ENCODE peak calls at places on chromosome 17, in four cellular contexts. D is CD8-positive, alpha-beta T cell; W is mesenchymal stem cell; R is pancreas. M is an unnamed sample.

GRCh38 chr17:16920628-16921020 is 51.3 kb downstream of the TNFRSF13B start:
- DNase-seq in R (no peak), W (no peak), D (no peak), M (no peak)

GRCh38 chr17:13337864-13338371 is 263.8 kb downstream of the HS3ST3A1 start:
- DNase-seq in W (peak; percentile 72), R (no peak), D (no peak), M (no peak)

GRCh38 chr17:80761421-80761871 is 216.8 kb downstream of the RPTOR start:
- DNase-seq in W (peak; percentile 92), R (no peak), D (peak; percentile 31), M (peak; percentile 57)

GRCh38 chr17:81400154-81400938 is 5.1 kb downstream of the BAHCC1 start:
- DNase-seq in W (peak; percentile 77), D (no peak), R (no peak), M (no peak)

GRCh38 chr17:39152134-39152884 is 872 bp upstream of the PLXDC1 start:
- DNase-seq in W (no peak), D (no peak), R (no peak), M (no peak)

GRCh38 chr17:81712468-81713003 is 452 bp downstream of the SLC25A10 start:
- DNase-seq in W (peak; percentile 37), D (no peak), R (no peak), M (no peak)

GRCh38 chr17:10062757-10063385 is 135.5 kb downstream of the GAS7 start:
- DNase-seq in D (no peak), W (no peak), R (no peak), M (no peak)

GRCh38 chr17:60968266-60968665 is 290.6 kb downstream of the BCAS3 start:
- DNase-seq in R (no peak), D (no peak), W (no peak), M (no peak)

GRCh38 chr17:63676540-63676933 is 23.4 kb downstream of the LIMD2 start:
- DNase-seq in W (no peak), D (no peak), R (no peak), M (no peak)

GRCh38 chr17:16987830-16988601 is 16.1 kb upstream of the TNFRSF13B start:
- DNase-seq in D (peak; percentile 33), W (peak; percentile 83), R (peak; percentile 43), M (no peak)

GRCh38 chr17:17859909-17860760 is 23.3 kb upstream of the SREBF1 start:
- DNase-seq in R (peak; percentile 54), D (peak; percentile 59), W (peak; percentile 68), M (no peak)

GRCh38 chr17:27269978-27270377 is 23.9 kb upstream of the WSB1 start:
- DNase-seq in D (no peak), W (no peak), R (no peak), M (no peak)

GRCh38 chr17:74135391-74136167 is 67.9 kb upstream of the RPL38 start:
- DNase-seq in W (no peak), R (no peak), D (no peak), M (no peak)

GRCh38 chr17:76640550-76641380 is 2.8 kb downstream of the ST6GALNAC1 start:
- DNase-seq in D (no peak), R (no peak), W (peak; percentile 10), M (no peak)

GRCh38 chr17:38317081-38317480 is 20.1 kb downstream of the MRPL45 start:
- DNase-seq in R (no peak), W (peak; percentile 13), D (no peak), M (no peak)

GRCh38 chr17:73404246-73404645 is 92.4 kb upstream of the CDC42EP4 start:
- DNase-seq in R (no peak), D (no peak), W (no peak), M (no peak)

GRCh38 chr17:77738666-77739531 is 219.6 kb upstream of the TNRC6C start:
- DNase-seq in R (no peak), W (no peak), D (no peak), M (no peak)

GRCh38 chr17:75864448-75864871 is 9.3 kb upstream of the WBP2 start:
- DNase-seq in W (peak; percentile 98), D (peak; percentile 31), R (no peak), M (no peak)

GRCh38 chr17:76053230-76054111 is 18.8 kb downstream of the SRP68 start:
- DNase-seq in R (no peak), W (peak; percentile 81), D (no peak), M (peak; percentile 58)

GRCh38 chr17:80656590-80656989 is 112.0 kb downstream of the RPTOR start:
- DNase-seq in D (no peak), W (no peak), R (no peak), M (no peak)

GRCh38 chr17:885971-886571 is 93.5 kb downstream of the NXN start:
- DNase-seq in D (no peak), R (peak; percentile 67), W (no peak), M (no peak)

GRCh38 chr17:83194189-83194565 is 114.8 kb downstream of the METRNL start:
- DNase-seq in R (no peak), D (no peak), W (no peak), M (no peak)

GRCh38 chr17:29209073-29209472 is 28.9 kb upstream of the MYO18A start:
- DNase-seq in R (no peak), W (no peak), D (no peak), M (no peak)

GRCh38 chr17:61836266-61837174 is 26.8 kb downstream of the BRIP1 start:
- DNase-seq in W (no peak), R (no peak), D (no peak), M (no peak)

GRCh38 chr17:56324676-56325075 is 171.4 kb downstream of the ANKFN1 start:
- DNase-seq in D (no peak), R (no peak), W (no peak), M (no peak)

GRCh38 chr17:39617446-39618251 is 9.1 kb upstream of the PPP1R1B start:
- DNase-seq in D (peak; percentile 38), R (peak; percentile 76), W (no peak), M (no peak)

GRCh38 chr17:59230765-59231164 is 10.5 kb downstream of the GDPD1 start:
- DNase-seq in W (no peak), D (no peak), R (no peak), M (no peak)

DNA sequence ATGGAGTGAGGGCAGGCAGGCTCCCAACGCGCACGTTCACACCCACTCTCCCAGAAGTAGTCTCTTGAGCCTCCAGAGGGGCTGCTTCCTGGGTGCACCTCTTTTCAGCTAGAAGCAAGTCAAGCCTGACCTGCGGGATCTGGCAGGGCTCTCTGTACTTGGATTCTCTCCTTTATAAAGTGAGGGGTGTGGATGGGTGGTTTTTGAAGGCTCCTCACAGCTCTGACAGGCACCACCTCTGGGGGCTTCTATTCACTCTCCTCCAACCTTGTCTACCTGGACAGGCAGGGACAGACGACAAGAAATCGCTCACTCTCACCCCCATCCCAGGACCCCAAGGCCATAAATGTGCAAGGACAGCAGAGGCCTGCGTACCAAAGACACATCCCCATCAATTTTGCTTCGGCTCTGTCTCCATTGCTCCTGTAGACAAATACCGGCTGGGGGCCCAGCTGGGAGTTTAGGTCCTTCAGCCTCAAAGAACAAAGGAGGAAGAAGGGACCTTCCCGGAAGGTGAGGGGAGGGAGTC is 814 bp upstream of the DYNLL2 start:
- DNase-seq in D (no peak), W (no peak), R (no peak), M (no peak)
- H3K4me3 ChIP-seq in D (no peak overlapping the region), W (peak overlapping the region; percentile 67), R (no peak overlapping the region), M (no peak overlapping the region)

DNA sequence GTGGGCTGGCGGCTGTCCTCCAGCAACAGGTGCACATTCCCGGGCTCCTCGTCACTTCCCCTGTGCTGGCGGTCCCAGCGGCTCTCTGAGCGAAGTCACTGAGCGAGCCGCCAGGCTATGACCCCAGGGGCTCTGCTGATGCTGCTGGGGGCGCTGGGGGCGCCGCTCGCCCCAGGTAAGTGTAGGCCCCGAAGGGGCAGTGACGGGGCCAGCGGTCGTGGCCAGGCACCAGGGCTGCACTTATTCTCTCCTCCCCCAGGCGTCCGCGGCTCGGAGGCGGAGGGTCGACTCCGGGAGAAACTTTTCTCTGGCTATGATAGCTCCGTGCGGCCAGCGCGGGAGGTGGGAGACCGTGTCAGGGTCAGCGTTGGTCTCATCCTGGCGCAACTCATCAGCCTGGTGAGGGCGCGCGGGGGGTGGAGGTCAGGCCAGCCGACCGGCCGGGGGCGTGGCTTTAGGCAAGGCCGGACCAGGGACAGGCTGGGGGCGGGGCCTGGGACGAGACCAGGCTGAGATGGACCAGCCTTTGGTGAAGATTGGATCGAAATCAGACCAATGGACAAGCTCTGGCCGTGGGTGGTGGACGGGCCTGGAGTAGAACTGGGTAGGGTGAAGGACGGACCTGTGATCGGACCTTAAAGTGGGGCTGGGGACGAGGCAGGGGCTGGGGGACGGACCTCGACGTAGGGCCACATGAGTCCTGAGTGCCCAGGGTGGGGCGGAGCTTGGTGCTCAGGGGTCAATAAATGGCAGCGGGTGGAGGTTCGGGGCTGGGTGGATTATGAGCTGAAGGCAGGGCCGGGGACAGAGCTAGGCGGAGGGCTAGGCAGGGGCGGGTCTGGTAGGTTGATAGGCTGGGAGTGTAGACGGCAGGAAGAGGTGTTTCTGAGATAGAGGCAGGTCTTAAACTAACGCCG is at the start of gene CHRNB1:
- DNase-seq in D (no peak), R (peak; percentile 85), W (peak; percentile 57), M (no peak)
- H3K27me3 ChIP-seq in D (peaks cover 14% of the 10 kb centered on the region), R (no peaks in the 10 kb centered on the region), W (peaks cover 54% of the 10 kb centered on the region), M (no peaks in the 10 kb centered on the region)

GRCh38 chr17:42339221-42339620 is 49.0 kb downstream of the STAT3 start:
- DNase-seq in D (no peak), W (no peak), R (no peak), M (no peak)

GRCh38 chr17:42341568-42341967 is 46.7 kb downstream of the STAT3 start:
- DNase-seq in R (no peak), D (no peak), W (no peak), M (no peak)

GRCh38 chr17:42340691-42341127 is 47.5 kb downstream of the STAT3 start:
- DNase-seq in D (no peak), W (no peak), R (no peak), M (no peak)

GRCh38 chr17:42345396-42346078 is 42.7 kb downstream of the STAT3 start:
- DNase-seq in W (no peak), R (peak; percentile 66), D (no peak), M (no peak)

GRCh38 chr17:42342242-42343008 is 45.8 kb downstream of the STAT3 start:
- DNase-seq in W (peak; percentile 81), D (no peak), R (no peak), M (no peak)
- H3K36me3 ChIP-seq in W (peaks cover 41% of the 10 kb centered on the region), D (peaks cover 16% of the 10 kb centered on the region), R (no peaks in the 10 kb centered on the region), M (no peaks in the 10 kb centered on the region)

GRCh38 chr17:44314869-44315661 is 6.7 kb downstream of the RUNDC3A start:
- DNase-seq in R (no peak), D (no peak), W (peak; percentile 21), M (no peak)
- H3K4me3 ChIP-seq in R (peak overlapping the region; percentile 27), D (peak overlapping the region; percentile 54), W (peak overlapping the region; percentile 56), M (peak overlapping the region; percentile 33)

DNA sequence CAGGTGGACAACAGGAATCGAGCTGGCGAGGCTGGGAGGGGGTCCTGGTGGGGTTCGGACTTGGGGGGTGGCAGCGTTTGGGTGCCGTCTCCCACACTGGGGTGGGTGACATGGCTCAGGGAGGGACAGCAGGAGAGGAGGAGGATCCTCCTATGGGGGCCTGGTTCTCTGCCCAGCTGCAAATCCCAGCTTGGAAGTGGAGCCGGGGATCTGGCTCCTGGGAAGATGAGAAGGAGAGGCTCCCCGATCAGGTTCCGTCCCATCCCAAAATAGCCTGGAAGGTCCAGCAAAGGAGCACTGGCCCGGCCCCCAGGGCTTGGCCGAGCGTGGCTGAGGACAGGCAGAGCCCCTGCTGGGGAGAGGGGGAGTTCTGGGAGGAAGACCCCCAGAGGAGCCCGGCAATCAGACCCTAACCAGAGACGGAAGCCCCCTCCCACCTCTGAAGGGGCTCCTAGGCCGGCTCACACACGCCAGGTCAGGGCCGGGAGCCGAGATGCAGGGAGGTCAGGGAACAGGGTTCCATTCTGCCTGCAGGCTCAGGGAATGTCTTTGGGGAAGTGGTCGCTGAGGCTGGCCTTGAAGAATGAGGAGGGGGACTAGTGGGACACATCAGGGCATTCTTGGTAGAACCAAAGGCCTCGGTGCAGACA is 143.7 kb downstream of the ENGASE start:
- DNase-seq in W (no peak), R (no peak), D (no peak), M (no peak)
- H3K27me3 ChIP-seq in W (peaks cover 89% of the 10 kb centered on the region), R (peaks cover 4% of the 10 kb centered on the region), D (peaks cover 4% of the 10 kb centered on the region), M (peaks cover 74% of the 10 kb centered on the region)

M was measured in kidney epithelial cell.